ENCODE peak calls at places on chromosomes 6 and 20, in six cellular contexts. One of them, this sample, is unnamed.

GRCh38 chr6:78947962-78948361 is 80.6 kb downstream of the IRAK1BP1 start:
- DNase-seq in MM.1S: no peak
- DNase-seq in breast epithelium: no peak
- DNase-seq in Peyer's patch: no peak
- DNase-seq in AG04450: peak; percentile 18
- DNase-seq in transverse colon: no peak
- DNase-seq in this sample: no peak

GRCh38 chr6:22079788-22080187 is 217.0 kb downstream of the PRL start:
- DNase-seq in AG04450: peak; percentile 56
- DNase-seq in transverse colon: no peak
- DNase-seq in MM.1S: no peak
- DNase-seq in Peyer's patch: no peak
- DNase-seq in breast epithelium: peak; percentile 40
- DNase-seq in this sample: no peak

GRCh38 chr6:165098165-165098564 is 211.2 kb downstream of the C6orf118 start:
- DNase-seq in MM.1S: no peak
- DNase-seq in transverse colon: no peak
- DNase-seq in Peyer's patch: no peak
- DNase-seq in AG04450: no peak
- DNase-seq in breast epithelium: no peak
- DNase-seq in this sample: no peak

GRCh38 chr6:5515200-5515599 is 253.9 kb downstream of the FARS2 start:
- DNase-seq in transverse colon: no peak
- DNase-seq in breast epithelium: no peak
- DNase-seq in AG04450: no peak
- DNase-seq in Peyer's patch: no peak
- DNase-seq in MM.1S: no peak
- DNase-seq in this sample: no peak

GRCh38 chr20:37821691-37822655 is 81.0 kb upstream of the VSTM2L start:
- DNase-seq in Peyer's patch: no peak
- DNase-seq in AG04450: peak; percentile 70
- DNase-seq in breast epithelium: peak; percentile 41
- DNase-seq in transverse colon: no peak
- DNase-seq in MM.1S: no peak
- DNase-seq in this sample: no peak

GRCh38 chr20:61644387-61645076 is 392.5 kb downstream of the CDH4 start:
- DNase-seq in Peyer's patch: no peak
- DNase-seq in AG04450: no peak
- DNase-seq in breast epithelium: no peak
- DNase-seq in transverse colon: no peak
- DNase-seq in MM.1S: no peak
- DNase-seq in this sample: no peak

GRCh38 chr6:18883851-18884250 is 496.7 kb downstream of the RNF144B start:
- DNase-seq in Peyer's patch: no peak
- DNase-seq in AG04450: no peak
- DNase-seq in MM.1S: no peak
- DNase-seq in transverse colon: no peak
- DNase-seq in breast epithelium: no peak
- DNase-seq in this sample: no peak

GRCh38 chr6:113654396-113654795 is 202.7 kb upstream of the MARCKS start:
- DNase-seq in transverse colon: peak; percentile 39
- DNase-seq in MM.1S: no peak
- DNase-seq in Peyer's patch: no peak
- DNase-seq in breast epithelium: peak; percentile 96
- DNase-seq in AG04450: no peak
- DNase-seq in this sample: peak; percentile 91

GRCh38 chr6:170114956-170115855 is 175.7 kb downstream of the DLL1 start:
- DNase-seq in breast epithelium: no peak
- DNase-seq in MM.1S: no peak
- DNase-seq in Peyer's patch: peak; percentile 34
- DNase-seq in AG04450: no peak
- DNase-seq in transverse colon: no peak
- DNase-seq in this sample: peak; percentile 54

GRCh38 chr6:101650402-101651100 is 257.0 kb downstream of the GRIK2 start:
- DNase-seq in MM.1S: no peak
- DNase-seq in AG04450: no peak
- DNase-seq in transverse colon: no peak
- DNase-seq in breast epithelium: no peak
- DNase-seq in Peyer's patch: no peak
- DNase-seq in this sample: no peak

GRCh38 chr20:46088409-46089075 is 1.2 kb downstream of the NCOA5 start:
- DNase-seq in AG04450: no peak
- DNase-seq in MM.1S: peak; percentile 45
- DNase-seq in transverse colon: no peak
- DNase-seq in breast epithelium: no peak
- DNase-seq in Peyer's patch: no peak
- DNase-seq in this sample: no peak

GRCh38 chr20:47607208-47607613 is 105.5 kb downstream of the NCOA3 start:
- DNase-seq in breast epithelium: no peak
- DNase-seq in transverse colon: no peak
- DNase-seq in MM.1S: no peak
- DNase-seq in AG04450: no peak
- DNase-seq in Peyer's patch: no peak
- DNase-seq in this sample: no peak

GRCh38 chr6:33551538-33551937 is 28.5 kb downstream of the BAK1 start:
- DNase-seq in MM.1S: no peak
- DNase-seq in transverse colon: no peak
- DNase-seq in breast epithelium: no peak
- DNase-seq in Peyer's patch: no peak
- DNase-seq in AG04450: no peak
- DNase-seq in this sample: no peak

GRCh38 chr6:33552252-33552651 is 27.8 kb downstream of the BAK1 start:
- DNase-seq in MM.1S: no peak
- DNase-seq in Peyer's patch: no peak
- DNase-seq in transverse colon: no peak
- DNase-seq in breast epithelium: no peak
- DNase-seq in AG04450: no peak
- DNase-seq in this sample: no peak

GRCh38 chr6:33558801-33559200 is 21.3 kb downstream of the BAK1 start:
- DNase-seq in AG04450: no peak
- DNase-seq in breast epithelium: no peak
- DNase-seq in transverse colon: no peak
- DNase-seq in Peyer's patch: no peak
- DNase-seq in MM.1S: no peak
- DNase-seq in this sample: no peak

GRCh38 chr6:33557376-33557775 is 22.7 kb downstream of the BAK1 start:
- DNase-seq in transverse colon: no peak
- DNase-seq in AG04450: no peak
- DNase-seq in Peyer's patch: no peak
- DNase-seq in breast epithelium: no peak
- DNase-seq in MM.1S: no peak
- DNase-seq in this sample: no peak
- H3K27ac ChIP-seq in transverse colon: no peak overlapping the region
- H3K27ac ChIP-seq in AG04450: no peak overlapping the region
- H3K27ac ChIP-seq in Peyer's patch: no peak overlapping the region
- H3K27ac ChIP-seq in breast epithelium: no peak overlapping the region
- H3K27ac ChIP-seq in MM.1S: no peak overlapping the region
- H3K27ac ChIP-seq in this sample: no peak overlapping the region

GRCh38 chr20:8646716-8647115 is 422.2 kb upstream of the PLCB4 start:
- DNase-seq in AG04450: peak; percentile 73
- DNase-seq in breast epithelium: no peak
- DNase-seq in MM.1S: no peak
- DNase-seq in transverse colon: no peak
- DNase-seq in Peyer's patch: no peak
- DNase-seq in this sample: no peak
- H3K27ac ChIP-seq in AG04450: no peak overlapping the region
- H3K27ac ChIP-seq in breast epithelium: peak overlapping the region; percentile 4
- H3K27ac ChIP-seq in MM.1S: no peak overlapping the region
- H3K27ac ChIP-seq in transverse colon: peak overlapping the region; percentile 7
- H3K27ac ChIP-seq in Peyer's patch: no peak overlapping the region
- H3K27ac ChIP-seq in this sample: no peak overlapping the region

GRCh38 chr6:7615611-7616383 is 25.8 kb downstream of the SNRNP48 start:
- DNase-seq in breast epithelium: peak; percentile 32
- DNase-seq in Peyer's patch: no peak
- DNase-seq in AG04450: no peak
- DNase-seq in transverse colon: peak; percentile 33
- DNase-seq in MM.1S: peak; percentile 52
- DNase-seq in this sample: no peak

GRCh38 chr6:7621761-7622160 is 31.8 kb downstream of the SNRNP48 start:
- DNase-seq in MM.1S: no peak
- DNase-seq in Peyer's patch: no peak
- DNase-seq in AG04450: no peak
- DNase-seq in breast epithelium: no peak
- DNase-seq in transverse colon: no peak
- DNase-seq in this sample: no peak

DNA sequence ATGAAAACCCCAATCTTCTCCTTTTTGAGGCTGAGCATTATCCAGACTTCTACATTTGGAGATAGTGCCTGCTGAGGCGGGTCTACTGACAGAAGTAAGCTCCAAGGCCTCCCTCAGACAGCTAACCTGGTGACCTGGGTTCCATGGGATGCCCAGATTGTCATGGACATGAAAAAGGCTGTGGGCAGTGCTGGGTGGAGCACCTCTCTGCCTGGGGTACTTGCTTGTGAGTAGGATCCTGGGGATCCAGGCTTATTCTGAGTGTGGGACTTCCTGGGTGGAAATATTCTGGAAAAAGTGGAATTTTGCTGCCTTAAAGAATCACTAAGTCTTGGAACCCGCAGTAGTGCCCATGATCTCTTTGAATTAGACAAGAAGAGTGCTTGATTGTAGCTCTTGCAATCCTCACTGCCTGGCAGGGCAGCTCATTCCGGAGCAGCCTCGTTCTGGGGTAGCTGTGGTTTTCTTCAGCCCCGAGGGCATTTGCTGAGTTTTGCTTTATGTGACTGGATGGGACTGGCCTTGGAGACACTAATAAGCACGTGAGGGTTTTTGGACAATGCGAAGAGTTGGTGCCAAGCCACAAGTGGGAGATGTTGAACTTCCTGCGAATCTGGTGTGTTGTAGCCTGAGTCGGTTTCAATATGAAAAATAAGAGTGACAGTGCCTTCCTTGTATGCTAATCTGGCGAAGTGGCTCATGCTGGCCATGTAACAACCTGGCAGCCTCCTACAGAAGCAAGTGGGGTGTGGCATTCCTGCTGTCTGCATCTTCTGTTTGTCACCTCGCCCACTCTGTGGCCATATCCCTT is 28.2 kb downstream of the SNRNP48 start:
- DNase-seq in Peyer's patch: no peak
- DNase-seq in MM.1S: peak; percentile 79
- DNase-seq in transverse colon: peak; percentile 29
- DNase-seq in AG04450: no peak
- DNase-seq in breast epithelium: peak; percentile 96
- DNase-seq in this sample: peak; percentile 73
- H3K27ac ChIP-seq in Peyer's patch: no peak overlapping the region
- H3K27ac ChIP-seq in MM.1S: no peak overlapping the region
- H3K27ac ChIP-seq in transverse colon: no peak overlapping the region
- H3K27ac ChIP-seq in AG04450: no peak overlapping the region
- H3K27ac ChIP-seq in breast epithelium: peak overlapping the region; percentile 80
- H3K27ac ChIP-seq in this sample: no peak overlapping the region

DNA sequence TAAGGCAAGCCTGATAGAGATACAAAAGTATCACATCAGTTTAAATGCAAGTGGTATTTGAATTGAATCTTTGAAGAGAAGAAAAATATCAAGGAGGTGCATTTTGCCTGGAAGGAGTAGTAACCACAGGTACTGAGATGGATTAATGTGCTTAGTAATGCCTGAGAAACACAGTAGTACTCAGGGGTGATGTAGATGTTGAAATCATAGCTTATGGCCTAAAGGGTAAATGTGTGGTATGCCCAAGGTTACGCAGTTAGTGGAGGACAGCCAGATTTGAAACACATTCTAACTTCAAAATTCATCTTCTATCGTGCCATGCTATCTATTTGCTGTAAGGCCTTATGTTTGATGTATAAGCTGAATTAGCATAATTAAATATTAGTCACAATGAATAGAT is 55.9 kb downstream of the STXBP5 start:
- DNase-seq in MM.1S: no peak
- DNase-seq in Peyer's patch: no peak
- DNase-seq in breast epithelium: no peak
- DNase-seq in AG04450: no peak
- DNase-seq in transverse colon: no peak
- DNase-seq in this sample: no peak
- H3K27ac ChIP-seq in MM.1S: no peak overlapping the region
- H3K27ac ChIP-seq in Peyer's patch: no peak overlapping the region
- H3K27ac ChIP-seq in breast epithelium: no peak overlapping the region
- H3K27ac ChIP-seq in AG04450: no peak overlapping the region
- H3K27ac ChIP-seq in transverse colon: no peak overlapping the region
- H3K27ac ChIP-seq in this sample: no peak overlapping the region

DNA sequence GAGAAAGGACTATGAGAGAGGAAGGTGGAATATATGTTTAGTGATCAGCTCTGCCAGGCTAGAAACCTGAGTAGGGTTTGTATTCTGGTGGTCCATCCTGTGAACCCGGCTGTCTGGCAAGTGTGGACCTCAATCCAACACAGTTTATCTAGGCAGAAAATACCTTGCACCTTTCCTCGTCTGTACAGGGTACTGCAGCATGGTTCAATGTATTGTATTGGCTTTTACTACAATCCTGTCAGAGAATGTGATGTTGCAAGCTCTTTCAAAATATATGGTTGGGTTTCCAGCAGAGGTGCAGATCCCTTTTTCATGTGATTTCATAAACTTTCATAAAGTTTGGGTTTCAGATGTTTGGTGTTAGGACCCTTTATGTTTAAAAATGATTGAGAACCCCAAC is 106.7 kb downstream of the RTN4IP1 start:
- DNase-seq in transverse colon: no peak
- DNase-seq in MM.1S: no peak
- DNase-seq in Peyer's patch: no peak
- DNase-seq in AG04450: no peak
- DNase-seq in breast epithelium: no peak
- DNase-seq in this sample: no peak
- H3K27ac ChIP-seq in transverse colon: peak overlapping the region; percentile 66
- H3K27ac ChIP-seq in MM.1S: no peak overlapping the region
- H3K27ac ChIP-seq in Peyer's patch: peak overlapping the region; percentile 67
- H3K27ac ChIP-seq in AG04450: no peak overlapping the region
- H3K27ac ChIP-seq in breast epithelium: no peak overlapping the region
- H3K27ac ChIP-seq in this sample: peak overlapping the region; percentile 48

DNA sequence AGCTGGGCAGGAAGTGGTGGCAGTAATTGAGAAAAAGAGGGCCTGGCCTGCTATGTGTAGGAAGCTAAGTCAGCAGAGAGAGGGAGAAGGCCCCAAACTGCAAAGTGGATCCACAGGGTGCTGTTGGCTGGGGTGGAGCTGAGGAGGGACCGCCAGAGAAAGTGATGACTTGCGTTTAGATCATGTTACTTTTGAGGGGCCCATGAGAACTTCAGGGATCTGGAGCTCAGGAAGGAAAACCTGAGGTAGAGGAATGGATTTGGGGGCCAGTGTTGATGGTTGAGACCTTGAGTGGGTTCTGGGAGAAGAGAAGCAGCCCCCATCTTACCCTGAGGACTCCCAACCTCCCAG is 155.5 kb downstream of the MRPL14 start:
- DNase-seq in transverse colon: no peak
- DNase-seq in Peyer's patch: no peak
- DNase-seq in MM.1S: no peak
- DNase-seq in AG04450: no peak
- DNase-seq in breast epithelium: no peak
- DNase-seq in this sample: no peak
- H3K27ac ChIP-seq in transverse colon: peak overlapping the region; percentile 66
- H3K27ac ChIP-seq in Peyer's patch: no peak overlapping the region
- H3K27ac ChIP-seq in MM.1S: no peak overlapping the region
- H3K27ac ChIP-seq in AG04450: no peak overlapping the region
- H3K27ac ChIP-seq in breast epithelium: peak overlapping the region; percentile 74
- H3K27ac ChIP-seq in this sample: peak overlapping the region; percentile 63